ENCODE peak calls at places on chromosomes 6 and 20, in eight cellular contexts. E, A, T, L, J, O, S and K are unnamed samples.

GRCh38 chr6:153015094-153015645 is 12.7 kb upstream of the MTRF1L start:
- DNase-seq in E (no peak), A (no peak), T (no peak), L (no peak), J (no peak), O (peak), S (no peak), K (no peak)

GRCh38 chr6:95364016-95364604 is 213.2 kb upstream of the MANEA start:
- DNase-seq in E (no peak), A (no peak), T (no peak), L (peak), J (no peak), O (no peak), S (peak), K (no peak)

GRCh38 chr6:54681987-54682386 is 164.6 kb upstream of the FAM83B start:
- DNase-seq in E (no peak), A (no peak), T (no peak), L (peak), J (peak), O (peak), S (peak), K (no peak)

GRCh38 chr6:106125925-106126435 is 39.8 kb downstream of the PRDM1 start:
- DNase-seq in E (no peak), A (peak), T (peak), L (no peak), J (no peak), O (peak), S (no peak), K (no peak)

GRCh38 chr6:112018619-112019416 is 35.1 kb upstream of the CCN6 start:
- DNase-seq in E (no peak), A (no peak), T (no peak), L (peak), J (no peak), O (no peak), S (no peak), K (peak)

GRCh38 chr6:154292855-154293519 is 63.6 kb downstream of the IPCEF1 start:
- DNase-seq in E (no peak), A (no peak), T (no peak), L (peak), J (peak), O (peak), S (peak), K (no peak)

GRCh38 chr6:56450882-56451739 is 191.6 kb downstream of the DST start:
- DNase-seq in E (peak), A (peak), T (peak), L (peak), J (no peak), O (no peak), S (no peak), K (peak)

GRCh38 chr20:21229163-21229562 is 74.0 kb upstream of the XRN2 start:
- DNase-seq in E (no peak), A (no peak), T (no peak), L (no peak), J (no peak), O (no peak), S (no peak), K (no peak)

GRCh38 chr20:54611701-54612487 is 136.5 kb downstream of the DOK5 start:
- DNase-seq in E (no peak), A (no peak), T (no peak), L (no peak), J (no peak), O (no peak), S (no peak), K (no peak)

GRCh38 chr20:49797292-49797628 is 15.4 kb upstream of the SLC9A8 start:
- DNase-seq in E (no peak), A (no peak), T (no peak), L (no peak), J (no peak), O (no peak), S (no peak), K (no peak)

GRCh38 chr6:31350973-31351733 is 5.8 kb downstream of the HLA-B start:
- DNase-seq in E (no peak), A (no peak), T (no peak), L (no peak), J (no peak), O (no peak), S (no peak), K (no peak)

GRCh38 chr6:579339-579738 is 77.6 kb downstream of the HUS1B start:
- DNase-seq in E (no peak), A (no peak), T (no peak), L (peak), J (no peak), O (no peak), S (no peak), K (no peak)

GRCh38 chr6:6918216-6918983 is 189.4 kb upstream of the RREB1 start:
- DNase-seq in E (no peak), A (no peak), T (no peak), L (peak), J (peak), O (peak), S (no peak), K (no peak)

GRCh38 chr6:19587238-19587942 is 249.8 kb upstream of the ID4 start:
- DNase-seq in E (no peak), A (no peak), T (no peak), L (no peak), J (no peak), O (no peak), S (no peak), K (no peak)

GRCh38 chr6:165766457-165766856 is 103.4 kb upstream of the PDE10A start:
- DNase-seq in E (no peak), A (no peak), T (no peak), L (peak), J (no peak), O (no peak), S (peak), K (no peak)

GRCh38 chr6:131923356-131923755 is 27.8 kb downstream of the CCN2 start:
- DNase-seq in E (peak), A (peak), T (peak), L (peak), J (peak), O (peak), S (no peak), K (peak)

GRCh38 chr6:40523505-40524172 is 63.5 kb downstream of the LRFN2 start:
- DNase-seq in E (no peak), A (no peak), T (no peak), L (no peak), J (peak), O (no peak), S (no peak), K (no peak)

GRCh38 chr20:40331699-40332098 is 357.3 kb downstream of the MAFB start:
- DNase-seq in E (no peak), A (peak), T (peak), L (no peak), J (no peak), O (no peak), S (no peak), K (peak)

GRCh38 chr20:10249048-10249770 is 30.6 kb downstream of the SNAP25 start:
- DNase-seq in E (no peak), A (no peak), T (no peak), L (peak), J (no peak), O (no peak), S (no peak), K (no peak)

GRCh38 chr6:146891615-146892265 is 293.0 kb downstream of the ADGB start:
- DNase-seq in E (no peak), A (no peak), T (no peak), L (no peak), J (no peak), O (no peak), S (no peak), K (no peak)

GRCh38 chr20:59013959-59014608 is 5.1 kb upstream of the TUBB1 start:
- DNase-seq in E (peak), A (no peak), T (no peak), L (peak), J (no peak), O (no peak), S (no peak), K (no peak)

GRCh38 chr20:10667077-10667401 is 6.8 kb downstream of the JAG1 start:
- DNase-seq in E (no peak), A (no peak), T (no peak), L (no peak), J (peak), O (no peak), S (no peak), K (peak)

GRCh38 chr20:17601957-17602356 is 32.1 kb downstream of the DSTN start:
- DNase-seq in E (no peak), A (no peak), T (no peak), L (no peak), J (no peak), O (no peak), S (no peak), K (no peak)

GRCh38 chr6:28353981-28354676 is 4.4 kb downstream of the ZKSCAN3 start:
- DNase-seq in E (peak), A (peak), T (peak), L (peak), J (peak), O (peak), S (peak), K (peak)

GRCh38 chr6:55953384-55953783 is 78.0 kb upstream of the BMP5 start:
- DNase-seq in E (no peak), A (no peak), T (no peak), L (peak), J (peak), O (no peak), S (peak), K (no peak)

GRCh38 chr6:110002676-110003075 is 24.6 kb downstream of the GPR6 start:
- DNase-seq in E (no peak), A (no peak), T (no peak), L (no peak), J (no peak), O (no peak), S (no peak), K (no peak)

GRCh38 chr6:112912351-112913101 is 565.4 kb downstream of the RFPL4B start:
- DNase-seq in E (no peak), A (no peak), T (no peak), L (peak), J (no peak), O (no peak), S (no peak), K (no peak)

GRCh38 chr20:17533396-17533795 is 2.2 kb upstream of the BFSP1 start:
- DNase-seq in E (no peak), A (peak), T (no peak), L (peak), J (peak), O (peak), S (no peak), K (no peak)

GRCh38 chr20:768426-768978 is at the start of gene SLC52A3:
- DNase-seq in E (peak), A (peak), T (peak), L (no peak), J (peak), O (peak), S (no peak), K (peak)

GRCh38 chr20:16124491-16124890 is 448.8 kb downstream of the KIF16B start:
- DNase-seq in E (no peak), A (no peak), T (no peak), L (no peak), J (no peak), O (no peak), S (no peak), K (no peak)

GRCh38 chr6:105678516-105678915 is 275.6 kb upstream of the PREP start:
- DNase-seq in E (no peak), A (no peak), T (no peak), L (no peak), J (no peak), O (peak), S (no peak), K (no peak)

GRCh38 chr20:20520776-20521175 is 152.9 kb downstream of the INSM1 start:
- DNase-seq in E (no peak), A (no peak), T (no peak), L (peak), J (peak), O (peak), S (no peak), K (no peak)

GRCh38 chr20:25011261-25011660 is 18.7 kb upstream of the APMAP start:
- DNase-seq in E (no peak), A (no peak), T (no peak), L (no peak), J (no peak), O (no peak), S (no peak), K (no peak)

GRCh38 chr6:20674664-20675063 is 140.4 kb downstream of the CDKAL1 start:
- DNase-seq in E (no peak), A (no peak), T (no peak), L (no peak), J (no peak), O (no peak), S (no peak), K (no peak)

GRCh38 chr6:136030131-136030530 is 178.6 kb downstream of the PDE7B start:
- DNase-seq in E (no peak), A (no peak), T (no peak), L (no peak), J (no peak), O (no peak), S (no peak), K (no peak)

GRCh38 chr20:1860446-1860845 is 34.8 kb upstream of the SIRPA start:
- DNase-seq in E (no peak), A (no peak), T (no peak), L (peak), J (peak), O (no peak), S (no peak), K (no peak)

DNA sequence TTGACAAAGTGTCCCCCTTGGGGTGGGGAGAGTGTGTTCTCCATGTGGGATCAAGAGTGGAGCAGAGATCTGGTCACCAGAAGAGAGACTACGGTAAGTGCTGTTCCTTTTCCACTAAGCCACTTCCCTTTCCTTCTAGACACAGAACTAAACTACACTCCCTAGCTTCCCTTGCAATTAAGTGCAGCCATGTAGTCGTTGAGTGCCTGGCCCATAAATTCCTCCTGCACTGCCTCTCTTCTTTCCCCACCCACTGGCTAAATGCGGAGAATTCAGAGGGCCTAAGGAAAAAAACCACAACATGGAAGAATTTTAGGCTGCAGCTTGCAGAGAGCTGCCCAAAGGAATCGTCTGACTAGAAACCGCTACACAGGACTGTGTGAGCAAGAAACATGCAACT is 1.5 kb downstream of the WDR27 start:
- DNase-seq in E (no peak), A (peak), T (peak), L (no peak), J (no peak), O (no peak), S (no peak), K (no peak)
- H3K27ac ChIP-seq in E (no peak), A (no peak), T (peak), L (no peak), J (peak), O (no peak), S (peak), K (no peak)

GRCh38 chr6:70566751-70567382 is at the start of gene SDHAF4:
- DNase-seq in E (peak), A (peak), T (peak), L (peak), J (peak), O (peak), S (peak), K (peak)
- TF ChIP-seq CTCF in E (no peak), A (no peak), T (no peak), L (no peak), J (no peak), O (no peak), S (no peak), K (no peak)

GRCh38 chr20:62552613-62553012 is 76.8 kb upstream of the GATA5 start:
- DNase-seq in E (no peak), A (no peak), T (no peak), L (no peak), J (no peak), O (no peak), S (no peak), K (no peak)

GRCh38 chr20:62550087-62550565 is 74.3 kb upstream of the GATA5 start:
- DNase-seq in E (no peak), A (no peak), T (no peak), L (no peak), J (no peak), O (no peak), S (no peak), K (peak)

GRCh38 chr20:62553136-62553837 is 77.5 kb upstream of the GATA5 start:
- DNase-seq in E (no peak), A (no peak), T (no peak), L (no peak), J (no peak), O (no peak), S (no peak), K (no peak)

GRCh38 chr20:62549499-62550086 is 73.8 kb upstream of the GATA5 start:
- DNase-seq in E (no peak), A (no peak), T (no peak), L (no peak), J (no peak), O (no peak), S (no peak), K (peak)

DNA sequence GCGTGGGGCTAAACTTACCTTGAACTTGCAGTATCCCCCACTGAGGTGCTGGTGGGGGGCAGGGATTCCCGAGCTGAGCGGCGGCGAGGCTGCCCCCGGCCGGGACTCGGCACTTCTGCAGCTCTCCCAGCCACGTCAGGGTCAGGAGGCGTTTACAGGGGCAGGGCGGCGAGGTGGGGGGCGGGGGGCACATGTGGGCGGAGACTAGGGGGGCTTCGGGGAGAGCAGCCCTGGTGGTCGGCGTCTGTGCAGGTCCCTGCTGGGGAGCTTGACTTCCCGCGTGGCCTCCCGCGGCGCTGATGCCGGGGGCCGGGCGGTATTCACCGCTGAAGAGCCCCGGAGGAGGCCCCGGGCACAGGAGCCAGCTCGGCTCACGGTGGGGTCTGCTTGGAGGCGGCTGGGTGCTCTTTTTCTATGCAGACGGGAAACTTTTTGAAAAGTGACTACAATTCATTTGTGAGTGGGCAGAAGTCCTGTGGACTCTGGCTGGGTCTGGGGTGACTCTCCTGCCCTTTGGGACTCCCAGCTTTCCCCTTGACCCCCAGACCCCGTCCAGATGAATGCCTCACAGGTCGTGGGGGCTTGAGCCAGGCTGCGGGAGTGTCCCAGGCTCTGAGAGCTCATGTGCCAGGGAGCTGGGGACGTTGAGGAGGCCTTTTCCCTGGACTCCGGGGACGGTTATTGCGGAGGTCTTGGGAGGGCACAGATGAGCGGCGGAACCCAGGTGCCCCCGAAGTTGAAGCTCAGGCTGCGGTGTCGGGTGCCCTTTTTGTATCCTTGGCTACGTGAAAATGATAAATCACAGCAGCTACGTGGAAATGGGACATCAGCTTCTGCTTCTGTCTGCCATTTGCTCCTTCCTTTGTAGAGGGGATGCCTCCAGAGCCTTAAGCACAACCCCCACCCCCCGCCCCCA is 75.9 kb upstream of the GATA5 start:
- DNase-seq in E (no peak), A (no peak), T (no peak), L (no peak), J (no peak), O (no peak), S (no peak), K (no peak)
- H3K27ac ChIP-seq in E (no peak), A (no peak), T (peak), L (peak), J (no peak), O (no peak), S (peak), K (peak)

GRCh38 chr6:13913226-13914001 is 11.3 kb upstream of the RNF182 start:
- DNase-seq in E (no peak), A (no peak), T (no peak), L (no peak), J (no peak), O (no peak), S (no peak), K (no peak)

GRCh38 chr6:13916230-13916944 is 8.4 kb upstream of the RNF182 start:
- DNase-seq in E (no peak), A (no peak), T (no peak), L (peak), J (peak), O (no peak), S (no peak), K (no peak)

GRCh38 chr6:13914346-13914745 is 10.4 kb upstream of the RNF182 start:
- DNase-seq in E (no peak), A (no peak), T (no peak), L (peak), J (no peak), O (no peak), S (no peak), K (no peak)

GRCh38 chr6:13917141-13917540 is 7.6 kb upstream of the RNF182 start:
- DNase-seq in E (no peak), A (no peak), T (no peak), L (no peak), J (no peak), O (no peak), S (no peak), K (no peak)

DNA sequence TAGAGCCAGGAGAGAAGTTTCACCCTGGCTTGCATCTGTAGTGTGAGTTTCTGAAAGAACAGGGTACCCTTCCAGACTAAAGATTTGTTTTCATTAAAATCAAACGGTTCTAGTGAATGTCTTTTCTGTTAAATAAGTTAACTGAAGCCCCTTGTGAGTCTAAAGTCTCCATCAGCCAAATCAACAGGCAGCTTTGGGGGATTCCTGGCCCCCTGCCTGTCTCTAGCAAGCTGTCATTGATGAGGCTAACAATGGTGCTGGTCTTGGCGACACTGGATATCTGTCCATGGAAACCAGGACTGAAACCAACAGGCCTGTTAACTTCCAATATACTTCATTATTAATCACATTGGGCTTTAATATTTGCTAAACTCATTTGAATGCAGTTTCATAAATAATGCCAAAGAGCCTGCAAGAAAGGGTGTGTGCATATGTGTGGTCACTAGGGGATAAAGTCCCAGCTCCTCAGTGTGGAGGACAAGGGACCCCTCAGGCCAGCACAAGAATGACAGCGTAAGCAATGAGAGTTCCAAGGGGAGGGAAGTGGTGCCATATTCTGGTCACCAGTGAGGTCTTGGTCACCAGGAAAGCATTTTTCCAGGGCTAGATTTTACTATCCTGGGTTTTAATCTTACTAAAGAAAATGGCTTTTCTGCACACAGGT is 9.1 kb upstream of the RNF182 start:
- DNase-seq in E (no peak), A (no peak), T (no peak), L (no peak), J (no peak), O (no peak), S (no peak), K (no peak)
- TF ChIP-seq CTCF in E (no peak), A (no peak), T (no peak), L (no peak), J (no peak), O (no peak), S (no peak), K (no peak)

DNA sequence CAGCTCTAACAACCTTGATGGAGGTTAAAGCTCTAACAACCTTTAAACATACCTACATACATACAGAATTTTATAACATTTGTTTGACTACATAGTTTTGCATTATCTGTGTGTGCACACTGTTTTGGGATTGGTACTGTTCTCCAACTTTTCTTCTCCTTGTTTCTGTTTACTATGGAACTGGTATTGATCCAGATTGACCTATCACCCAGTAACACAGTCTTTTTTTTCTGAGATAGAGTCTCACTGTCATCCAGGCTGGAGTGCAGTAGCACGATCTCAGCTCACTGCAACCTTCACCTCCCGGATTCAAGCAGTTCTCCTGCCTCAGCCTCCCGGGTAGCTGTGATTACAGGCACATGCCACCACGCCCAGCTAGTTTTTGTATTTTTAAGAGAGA is 16.7 kb upstream of the SUMO4 start:
- DNase-seq in E (no peak), A (no peak), T (no peak), L (no peak), J (no peak), O (no peak), S (no peak), K (no peak)
- H3K27ac ChIP-seq in E (no peak), A (no peak), T (no peak), L (peak), J (no peak), O (no peak), S (no peak), K (no peak)

GRCh38 chr6:167653561-167653960 is 173.2 kb upstream of the AFDN start:
- DNase-seq in E (no peak), A (no peak), T (no peak), L (no peak), J (no peak), O (no peak), S (no peak), K (no peak)
- TF ChIP-seq CTCF in E (no peak), A (no peak), T (no peak), L (no peak), J (no peak), O (no peak), S (no peak), K (no peak)